ENCODE peak calls at places on chromosome 1, in eight cellular contexts. B is heart left ventricle; C is EL; O is kidney epithelial cell; S is stimulated activated CD4-positive, alpha-beta T cell treated with anti-CD3 and anti-CD28 coated beads, Interleukin-15, amount 100 ng/mL, for 24 hours; N is A549; K is RCC 7860; J is WTC11. H is an unnamed sample.

GRCh38 chr1:82586473-82586872 is 785.7 kb downstream of the ADGRL2 start:
- DNase-seq in B (peak), C (no peak), O (no peak), S (no peak), N (no peak), K (no peak), J (no peak), H (no peak)

GRCh38 chr1:50847303-50847702 is 112.8 kb downstream of the FAF1 start:
- DNase-seq in B (no peak), C (no peak), O (no peak), S (no peak), N (no peak), K (no peak), J (no peak), H (no peak)

GRCh38 chr1:44970317-44970716 is 16.1 kb downstream of the EIF2B3 start:
- DNase-seq in B (no peak), C (peak), O (no peak), S (no peak), N (no peak), K (peak), J (no peak), H (no peak)

GRCh38 chr1:41689139-41689538 is 204.7 kb upstream of the EDN2 start:
- DNase-seq in B (no peak), C (no peak), O (no peak), S (no peak), N (no peak), K (no peak), J (no peak), H (no peak)

GRCh38 chr1:108000620-108001105 is 35.7 kb upstream of the VAV3 start:
- DNase-seq in B (peak), C (peak), O (peak), S (no peak), N (peak), K (peak), J (no peak), H (no peak)

GRCh38 chr1:22831729-22832413 is 121.2 kb downstream of the EPHB2 start:
- DNase-seq in B (no peak), C (peak), O (peak), S (peak), N (peak), K (peak), J (no peak), H (no peak)

GRCh38 chr1:99677416-99677815 is 31.5 kb downstream of the PALMD start:
- DNase-seq in B (no peak), C (no peak), O (no peak), S (no peak), N (no peak), K (no peak), J (no peak), H (no peak)

GRCh38 chr1:209855623-209856022 is 27.9 kb downstream of the UTP25 start:
- DNase-seq in B (no peak), C (no peak), O (no peak), S (no peak), N (no peak), K (no peak), J (no peak), H (no peak)

GRCh38 chr1:32241011-32241763 is 5.8 kb upstream of the FAM167B start:
- DNase-seq in B (peak), C (peak), O (no peak), S (peak), N (peak), K (peak), J (peak), H (peak)

H was measured in nucleus accumbens.